ENCODE peak calls at places on chromosomes 13 and 19, in five cellular contexts. R, L, J, U and G are unnamed samples.

GRCh38 chr19:10946964-10947657 is 13.7 kb upstream of the SMARCA4 start:
- DNase-seq in U (no peak), R (no peak), J (no peak), L (peak; percentile 36), G (no peak)

GRCh38 chr19:43545981-43546380 is 13.0 kb downstream of the ZNF575 start:
- DNase-seq in J (no peak), R (no peak), U (no peak), L (no peak), G (no peak)

GRCh38 chr19:33472696-33473624 is 48.6 kb downstream of the PEPD start:
- DNase-seq in J (no peak), R (no peak), L (peak; percentile 98), U (no peak), G (peak; percentile 24)

GRCh38 chr13:109684836-109685602 is 101.4 kb downstream of the IRS2 start:
- DNase-seq in U (no peak), L (peak; percentile 18), J (no peak), R (no peak), G (no peak)

GRCh38 chr19:44164673-44165512 is at the start of gene ZNF226:
- DNase-seq in R (peak; percentile 78), L (peak; percentile 99), U (peak; percentile 83), J (peak; percentile 87), G (peak; percentile 97)

GRCh38 chr19:11151181-11151580 is 4.4 kb downstream of the SPC24 start:
- DNase-seq in U (no peak), J (no peak), L (no peak), R (no peak), G (no peak)

GRCh38 chr19:20107301-20107700 is 29.5 kb downstream of the ZNF90 start:
- DNase-seq in J (no peak), U (no peak), L (no peak), R (no peak), G (no peak)

GRCh38 chr13:39565036-39565949 is 37.7 kb downstream of the LHFPL6 start:
- DNase-seq in R (no peak), U (no peak), J (no peak), L (peak; percentile 92), G (peak; percentile 78)

GRCh38 chr13:32829676-32830091 is 186.5 kb upstream of the KL start:
- DNase-seq in J (no peak), U (no peak), L (peak; percentile 91), R (no peak), G (no peak)

GRCh38 chr13:111597041-111598017 is 276.9 kb downstream of the TEX29 start:
- DNase-seq in U (no peak), J (no peak), L (no peak), R (no peak), G (no peak)

GRCh38 chr13:40456979-40457553 is 209.4 kb downstream of the FOXO1 start:
- DNase-seq in L (no peak), J (no peak), U (no peak), R (no peak), G (no peak)

GRCh38 chr19:10006335-10006708 is 4.0 kb downstream of the COL5A3 start:
- DNase-seq in R (peak; percentile 13), L (no peak), J (no peak), U (no peak), G (no peak)

GRCh38 chr19:46299004-46299509 is 2.2 kb downstream of the HIF3A start:
- DNase-seq in L (peak; percentile 73), U (peak; percentile 74), R (peak; percentile 89), J (no peak), G (peak; percentile 80)

GRCh38 chr13:20995245-20995829 is 66.0 kb downstream of the LATS2 start:
- DNase-seq in U (no peak), L (no peak), J (no peak), R (no peak), G (no peak)

GRCh38 chr13:113053376-113053775 is 52.2 kb upstream of the F7 start:
- DNase-seq in L (no peak), R (no peak), J (no peak), U (no peak), G (no peak)

GRCh38 chr19:14515501-14516047 is 2.6 kb downstream of the DNAJB1 start:
- DNase-seq in J (no peak), U (no peak), L (no peak), R (no peak), G (no peak)

GRCh38 chr19:51687791-51688664 is 5.1 kb upstream of the SPACA6 start:
- DNase-seq in J (no peak), L (peak; percentile 89), R (peak; percentile 49), U (peak; percentile 28), G (peak; percentile 67)

GRCh38 chr13:77918391-77919261 is at the start of gene EDNRB:
- DNase-seq in U (no peak), L (peak; percentile 16), J (no peak), R (peak; percentile 24), G (no peak)

GRCh38 chr13:25062479-25062878 is 33.5 kb upstream of the PABPC3 start:
- DNase-seq in L (no peak), U (no peak), J (no peak), R (no peak), G (no peak)

GRCh38 chr13:26324867-26325266 is 70.9 kb downstream of the CDK8 start:
- DNase-seq in L (no peak), U (no peak), R (no peak), J (no peak), G (no peak)

GRCh38 chr13:112056284-112056727 is 10.6 kb upstream of the SOX1 start:
- DNase-seq in U (no peak), J (no peak), R (no peak), L (no peak), G (no peak)